ENCODE peak calls at places on chromosome 4, in six cellular contexts. Y is CD4-positive, CD25-positive, alpha-beta regulatory T cell; T is H7; G is colonic mucosa; N is endodermal cell; D is WERI-Rb-1. W is an unnamed sample.

GRCh38 chr4:128220286-128221235 is 67.1 kb downstream of the PGRMC2 start:
- DNase-seq in Y (no peak), T (peak; percentile 15), G (no peak), N (no peak), D (no peak), W (no peak)

GRCh38 chr4:1973218-1973617 is 35.6 kb downstream of the NELFA start:
- DNase-seq in Y (no peak), T (no peak), G (no peak), N (no peak), D (no peak), W (no peak)

GRCh38 chr4:11565899-11566298 is 137.2 kb upstream of the HS3ST1 start:
- DNase-seq in Y (no peak), T (no peak), G (no peak), N (no peak), D (no peak), W (no peak)

GRCh38 chr4:77959566-77960338 is 97.1 kb downstream of the MRPL1 start:
- DNase-seq in Y (no peak), T (peak; percentile 12), G (no peak), N (no peak), D (no peak), W (peak; percentile 41)

GRCh38 chr4:121180558-121180957 is 16.4 kb upstream of the TNIP3 start:
- DNase-seq in Y (no peak), T (no peak), G (no peak), N (no peak), D (no peak), W (no peak)

GRCh38 chr4:108029731-108030130 is 40.0 kb downstream of the HADH start:
- DNase-seq in Y (no peak), T (no peak), G (no peak), N (no peak), D (no peak), W (no peak)

GRCh38 chr4:1291996-1292702 is 2.5 kb downstream of the MAEA start:
- DNase-seq in Y (no peak), T (no peak), G (peak; percentile 9), N (peak; percentile 32), D (no peak), W (no peak)

GRCh38 chr4:10639100-10639499 is 45.5 kb downstream of the CLNK start:
- DNase-seq in Y (no peak), T (no peak), G (no peak), N (no peak), D (no peak), W (no peak)

GRCh38 chr4:182022899-182023298 is 220.3 kb upstream of the TENM3 start:
- DNase-seq in Y (no peak), T (no peak), G (no peak), N (no peak), D (no peak), W (no peak)

GRCh38 chr4:76830612-76831474 is 67.1 kb downstream of the SOWAHB start:
- DNase-seq in Y (no peak), T (no peak), G (peak; percentile 91), N (peak; percentile 71), D (no peak), W (no peak)

GRCh38 chr4:4659871-4660651 is 118.2 kb upstream of the STX18 start:
- DNase-seq in Y (no peak), T (no peak), G (no peak), N (no peak), D (no peak), W (no peak)

GRCh38 chr4:3820016-3820805 is 54.0 kb downstream of the ADRA2C start:
- DNase-seq in Y (no peak), T (peak; percentile 59), G (no peak), N (no peak), D (no peak), W (no peak)

GRCh38 chr4:20137176-20137575 is 114.5 kb upstream of the SLIT2 start:
- DNase-seq in Y (no peak), T (no peak), G (no peak), N (no peak), D (no peak), W (no peak)

GRCh38 chr4:119783200-119783978 is 154.8 kb upstream of the PDE5A start:
- DNase-seq in Y (no peak), T (no peak), G (no peak), N (no peak), D (no peak), W (no peak)

DNA sequence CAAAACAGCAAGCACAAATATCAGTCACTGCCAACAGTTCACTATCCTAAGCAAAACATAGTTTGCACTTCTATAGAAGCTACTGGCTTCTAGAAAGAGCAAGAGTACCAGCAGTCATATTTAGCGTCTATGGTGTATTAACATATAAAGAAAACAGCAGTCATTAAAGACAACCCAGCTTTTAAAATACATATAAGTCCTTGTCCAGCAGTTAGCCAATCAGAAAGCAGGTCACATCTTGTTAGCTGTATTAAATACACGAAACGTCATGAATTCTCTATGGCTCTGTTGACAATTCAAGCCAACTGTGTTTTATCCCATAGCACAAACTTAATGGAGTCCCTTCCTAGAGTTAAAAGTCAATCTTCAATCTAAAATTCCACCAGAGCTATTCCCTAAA is 1.6 kb downstream of the LDB2 start:
- DNase-seq in Y (no peak), T (no peak), G (no peak), N (no peak), D (no peak), W (no peak)
- H3K4me3 ChIP-seq in Y (no peak overlapping the region), T (peak overlapping the region; percentile 48), G (peak overlapping the region; percentile 19), N (peak overlapping the region; percentile 72), D (no peak overlapping the region), W (peak overlapping the region; percentile 17)

DNA sequence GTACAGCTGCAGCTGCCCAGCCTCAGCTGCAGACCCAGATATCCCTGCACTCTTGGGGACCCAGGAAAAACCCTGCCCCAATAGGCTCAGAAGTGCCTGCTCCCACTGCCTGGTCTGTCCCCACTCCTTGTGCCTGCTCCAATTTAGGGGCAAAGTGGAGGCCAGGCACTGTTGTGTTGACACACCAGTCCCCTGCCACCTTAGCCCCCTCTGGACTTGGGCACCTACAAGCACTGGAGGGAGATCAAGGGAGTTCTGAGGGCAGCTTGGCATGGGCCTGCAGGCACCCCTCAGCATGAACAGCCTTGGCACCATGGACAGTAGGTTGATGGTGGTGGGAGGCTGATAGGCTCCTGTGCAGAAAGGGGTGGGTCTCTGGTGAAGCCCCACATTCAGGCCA is 2020.8 kb upstream of the ADGRL3 start:
- DNase-seq in Y (no peak), T (no peak), G (no peak), N (no peak), D (no peak), W (no peak)
- H3K4me3 ChIP-seq in Y (no peak overlapping the region), T (no peak overlapping the region), G (no peak overlapping the region), N (no peak overlapping the region), D (no peak overlapping the region), W (no peak overlapping the region)

GRCh38 chr4:143356493-143356892 is 19.8 kb downstream of the GAB1 start:
- DNase-seq in Y (no peak), T (no peak), G (no peak), N (no peak), D (no peak), W (no peak)
- H3K4me3 ChIP-seq in Y (no peak overlapping the region), T (no peak overlapping the region), G (no peak overlapping the region), N (no peak overlapping the region), D (no peak overlapping the region), W (no peak overlapping the region)

GRCh38 chr4:52714597-52715254 is 36.5 kb downstream of the ERVMER34-1 start:
- DNase-seq in Y (no peak), T (no peak), G (no peak), N (no peak), D (no peak), W (no peak)
- H3K4me3 ChIP-seq in Y (peak overlapping the region; percentile 1), T (no peak overlapping the region), G (no peak overlapping the region), N (peak overlapping the region; percentile 91), D (no peak overlapping the region), W (no peak overlapping the region)

GRCh38 chr4:54016504-54016903 is 47.9 kb downstream of the CHIC2 start:
- DNase-seq in Y (no peak), T (no peak), G (no peak), N (no peak), D (no peak), W (no peak)

GRCh38 chr4:54017974-54018373 is 46.4 kb downstream of the CHIC2 start:
- DNase-seq in Y (no peak), T (no peak), G (no peak), N (no peak), D (no peak), W (no peak)

GRCh38 chr4:54014761-54015160 is 49.6 kb downstream of the CHIC2 start:
- DNase-seq in Y (no peak), T (no peak), G (no peak), N (no peak), D (no peak), W (no peak)

GRCh38 chr4:54017308-54017707 is 47.1 kb downstream of the CHIC2 start:
- DNase-seq in Y (no peak), T (peak; percentile 16), G (no peak), N (no peak), D (no peak), W (no peak)

GRCh38 chr4:54015421-54016065 is 48.9 kb downstream of the CHIC2 start:
- DNase-seq in Y (no peak), T (peak; percentile 13), G (no peak), N (peak; percentile 71), D (no peak), W (peak; percentile 41)
- H3K4me3 ChIP-seq in Y (no peak overlapping the region), T (no peak overlapping the region), G (no peak overlapping the region), N (no peak overlapping the region), D (no peak overlapping the region), W (no peak overlapping the region)

DNA sequence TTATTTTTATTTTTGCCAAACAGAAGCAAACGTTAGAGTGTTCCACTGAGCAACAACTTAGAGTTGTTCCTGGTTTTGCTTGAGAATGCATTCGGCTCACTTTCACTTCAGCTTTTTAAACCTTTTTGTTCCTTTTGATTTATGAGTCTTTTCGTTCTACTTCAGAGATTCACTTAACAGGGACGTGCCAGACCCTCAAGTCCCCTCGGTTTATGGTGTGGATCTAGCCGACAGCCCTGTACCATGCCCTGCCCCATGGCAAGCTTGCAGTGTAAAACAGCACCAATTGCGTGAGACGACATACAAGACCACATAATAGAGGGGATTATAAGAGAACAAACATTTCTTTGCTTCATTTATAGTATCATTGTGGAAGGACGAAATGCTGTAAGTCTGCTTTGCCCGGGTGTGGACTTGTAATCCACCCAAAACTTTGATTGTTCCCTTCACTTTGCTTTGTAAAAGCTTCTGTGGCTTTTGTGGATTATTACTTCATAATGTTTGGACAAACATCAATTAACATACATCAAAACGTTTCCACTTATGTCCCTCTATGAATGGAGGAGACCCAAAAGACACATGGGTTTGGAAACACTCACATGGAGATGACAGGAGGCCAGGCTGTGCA is 415.3 kb downstream of the SPRY1 start:
- DNase-seq in Y (no peak), T (no peak), G (no peak), N (no peak), D (no peak), W (no peak)
- H3K4me3 ChIP-seq in Y (no peak overlapping the region), T (no peak overlapping the region), G (no peak overlapping the region), N (no peak overlapping the region), D (no peak overlapping the region), W (no peak overlapping the region)

GRCh38 chr4:173929921-173930320 is 353.5 kb downstream of the FBXO8 start:
- DNase-seq in Y (no peak), T (no peak), G (no peak), N (no peak), D (no peak), W (no peak)
- H3K4me3 ChIP-seq in Y (no peak overlapping the region), T (no peak overlapping the region), G (no peak overlapping the region), N (no peak overlapping the region), D (no peak overlapping the region), W (no peak overlapping the region)

W was measured in iPS DF 6.9.